ENCODE peak calls at places on chromosomes 7 and 10, in five cellular contexts. O is GM23338, K is prostate gland, S is H1, W is HL-60. N is an unnamed sample.

GRCh38 chr7:132588596-132588995 is 12.3 kb upstream of the PLXNA4 start:
- DNase-seq in K (no peak), W (no peak), S (no peak), O (no peak), N (no peak)

GRCh38 chr7:122430710-122431109 is 126.2 kb upstream of the FEZF1 start:
- DNase-seq in S (no peak), O (no peak), W (no peak), K (no peak), N (no peak)

GRCh38 chr7:1586126-1586826 is 16.4 kb upstream of the PSMG3 start:
- DNase-seq in S (no peak), O (no peak), K (no peak), W (no peak), N (no peak)

GRCh38 chr7:1580422-1581030 is 10.7 kb upstream of the PSMG3 start:
- DNase-seq in W (no peak), S (no peak), K (no peak), O (no peak), N (no peak)

GRCh38 chr7:107686816-107687387 is 26.3 kb downstream of the SLC26A4 start:
- DNase-seq in K (no peak), W (no peak), O (no peak), S (no peak), N (no peak)

GRCh38 chr7:158407581-158408331 is 179.9 kb downstream of the PTPRN2 start:
- DNase-seq in O (peak; percentile 66), W (no peak), K (no peak), S (no peak), N (no peak)

GRCh38 chr7:149544028-149544427 is 46.4 kb upstream of the ZNF746 start:
- DNase-seq in O (no peak), K (no peak), W (no peak), S (no peak), N (no peak)

GRCh38 chr7:30091431-30092386 is 43.1 kb upstream of the MTURN start:
- DNase-seq in W (no peak), O (no peak), S (no peak), K (no peak), N (no peak)

GRCh38 chr10:48606530-48607355 is 1.9 kb upstream of the ARHGAP22 start:
- DNase-seq in K (no peak), O (no peak), S (no peak), W (peak; percentile 83), N (no peak)

GRCh38 chr10:86958109-86958830 is at the start of gene SNCG:
- DNase-seq in K (no peak), S (no peak), O (no peak), W (no peak), N (peak; percentile 73)

GRCh38 chr7:151891182-151891581 is 14.3 kb upstream of the PRKAG2 start:
- DNase-seq in O (no peak), W (no peak), K (no peak), S (no peak), N (no peak)

GRCh38 chr10:128456271-128456670 is 330.0 kb upstream of the MKI67 start:
- DNase-seq in S (no peak), K (no peak), W (no peak), O (no peak), N (no peak)

GRCh38 chr10:13496931-13497330 is 31.9 kb downstream of the BEND7 start:
- DNase-seq in K (no peak), S (no peak), W (no peak), O (no peak), N (no peak)

GRCh38 chr7:90596745-90597526 is 815 bp downstream of the CDK14 start:
- DNase-seq in S (no peak), O (peak; percentile 39), K (no peak), W (no peak), N (no peak)

GRCh38 chr7:6675807-6676405 is 30.8 kb downstream of the ZNF12 start:
- DNase-seq in S (no peak), O (no peak), K (no peak), W (no peak), N (no peak)

GRCh38 chr10:52668024-52668423 is 104.6 kb downstream of the MBL2 start:
- DNase-seq in S (no peak), O (no peak), K (no peak), W (no peak), N (no peak)

GRCh38 chr10:34288634-34289033 is 526.5 kb downstream of the PARD3 start:
- DNase-seq in O (no peak), S (no peak), K (no peak), W (no peak), N (no peak)

GRCh38 chr7:71363223-71363622 is 231.3 kb downstream of the GALNT17 start:
- DNase-seq in W (no peak), K (no peak), O (no peak), S (no peak), N (no peak)

GRCh38 chr7:16647435-16647960 is 1.5 kb downstream of the BZW2 start:
- DNase-seq in K (no peak), W (no peak), S (no peak), O (no peak), N (no peak)

GRCh38 chr7:40162516-40162915 is 27.7 kb downstream of the SUGCT start:
- DNase-seq in K (no peak), W (no peak), O (no peak), S (no peak), N (no peak)

GRCh38 chr7:118104812-118105441 is 79.0 kb upstream of the LSM8 start:
- DNase-seq in S (no peak), W (no peak), O (peak; percentile 31), K (no peak), N (no peak)

GRCh38 chr7:6654842-6655610 is 17.9 kb downstream of the ZNF316 start:
- DNase-seq in W (no peak), K (no peak), S (no peak), O (no peak), N (peak; percentile 74)

GRCh38 chr7:67401492-67401891 is 404.9 kb downstream of the TYW1 start:
- DNase-seq in W (no peak), O (no peak), K (no peak), S (no peak), N (no peak)

GRCh38 chr7:157519246-157519645 is 182.4 kb downstream of the DNAJB6 start:
- DNase-seq in S (no peak), K (no peak), O (no peak), W (no peak), N (no peak)

GRCh38 chr10:110852897-110853296 is 18.8 kb upstream of the PDCD4 start:
- DNase-seq in K (no peak), S (no peak), O (no peak), W (no peak), N (no peak)

GRCh38 chr10:98420786-98421185 is 5.8 kb upstream of the PYROXD2 start:
- DNase-seq in S (no peak), W (no peak), O (no peak), K (no peak), N (no peak)

GRCh38 chr10:98855403-98856189 is 380.1 kb downstream of the HPSE2 start:
- DNase-seq in O (no peak), S (no peak), W (no peak), K (no peak), N (no peak)

GRCh38 chr10:35379226-35380137 is 43.2 kb downstream of the CCNY start:
- DNase-seq in S (no peak), W (no peak), K (no peak), O (peak; percentile 67), N (no peak)

GRCh38 chr7:96219382-96220130 is 102.3 kb downstream of the SLC25A13 start:
- DNase-seq in K (no peak), W (no peak), S (no peak), O (no peak), N (no peak)

GRCh38 chr7:121275204-121275603 is 53.6 kb upstream of the WNT16 start:
- DNase-seq in W (no peak), O (no peak), S (no peak), K (no peak), N (no peak)

GRCh38 chr10:98225000-98225399 is 43.0 kb downstream of the LOXL4 start:
- DNase-seq in S (no peak), K (no peak), W (no peak), O (no peak), N (no peak)

GRCh38 chr7:4738711-4739527 is 36.5 kb upstream of the AP5Z1 start:
- DNase-seq in W (peak; percentile 55), S (no peak), K (no peak), O (peak; percentile 59), N (no peak)

DNA sequence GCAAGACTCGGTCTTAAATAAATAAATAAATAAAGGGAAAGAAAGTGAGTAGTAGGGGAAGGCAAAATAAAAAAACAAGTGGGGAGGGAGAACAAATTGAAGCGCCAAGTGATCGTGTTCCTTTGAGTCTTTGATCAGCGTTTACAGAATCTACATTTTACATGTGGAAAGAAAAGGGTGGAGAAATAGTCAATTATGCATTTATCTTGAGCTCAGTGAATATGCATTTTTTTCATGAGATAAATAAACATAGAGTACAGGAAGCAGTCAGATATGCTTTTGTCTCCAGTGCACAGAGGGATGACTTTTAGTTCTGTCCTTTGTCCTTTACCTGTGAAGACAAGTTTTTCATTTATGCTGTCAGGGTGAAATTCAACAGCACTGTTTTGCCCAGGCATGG is 6.1 kb upstream of the GUSB start:
- DNase-seq in S (no peak), O (no peak), W (no peak), K (no peak), N (no peak)
- TF ChIP-seq POLR2AphosphoS5 in S (no peak), O (no peak), W (no peak), K (no peak), N (no peak)

GRCh38 chr7:92056276-92056675 is 78.0 kb downstream of the CYP51A1 start:
- DNase-seq in S (no peak), K (no peak), O (no peak), W (no peak), N (no peak)

GRCh38 chr7:92058899-92059298 is 75.4 kb downstream of the CYP51A1 start:
- DNase-seq in O (no peak), W (no peak), S (no peak), K (no peak), N (no peak)

GRCh38 chr7:92058040-92058439 is 76.2 kb downstream of the CYP51A1 start:
- DNase-seq in W (no peak), S (no peak), K (no peak), O (no peak), N (no peak)

GRCh38 chr7:92061154-92061553 is 73.1 kb downstream of the CYP51A1 start:
- DNase-seq in K (no peak), S (no peak), O (no peak), W (no peak), N (no peak)

GRCh38 chr7:92057375-92057774 is 76.9 kb downstream of the CYP51A1 start:
- DNase-seq in K (peak; percentile 61), S (no peak), W (no peak), O (peak; percentile 58), N (no peak)
- TF ChIP-seq POLR2AphosphoS5 in K (peak; percentile 66), S (no peak), W (no peak), O (no peak), N (no peak)

DNA sequence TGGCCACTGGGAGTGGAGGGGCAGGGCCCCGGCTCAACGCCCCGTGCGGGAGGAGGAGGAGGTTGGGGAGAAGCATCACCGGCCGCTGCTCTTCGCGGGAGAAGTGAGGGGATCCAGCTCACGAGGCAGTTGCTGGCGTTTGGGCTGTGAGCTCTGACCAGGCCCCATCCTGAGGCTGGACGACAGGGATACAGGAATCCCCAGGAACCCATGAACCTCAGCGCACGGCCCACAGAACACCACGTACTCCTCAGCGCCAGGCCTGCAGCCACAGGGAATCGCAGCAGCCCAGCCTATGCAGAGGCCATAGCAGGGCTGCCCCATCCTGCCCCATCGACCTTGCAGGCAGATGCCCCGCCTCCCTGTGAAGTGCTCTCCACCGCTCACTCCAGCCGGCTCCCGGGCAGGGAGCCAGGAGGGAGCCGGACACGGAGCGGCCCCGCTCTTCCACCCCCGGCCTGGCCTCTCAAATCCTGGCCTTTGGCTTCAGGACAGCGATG is 98.5 kb downstream of the FOXL3 start:
- DNase-seq in K (no peak), O (no peak), S (no peak), W (no peak), N (no peak)
- TF ChIP-seq POLR2AphosphoS5 in K (no peak), O (no peak), S (no peak), W (no peak), N (no peak)

GRCh38 chr10:4283841-4284610 is 499.0 kb upstream of the KLF6 start:
- DNase-seq in S (no peak), O (no peak), W (no peak), K (no peak), N (peak; percentile 77)
- TF ChIP-seq POLR2AphosphoS5 in S (no peak), O (no peak), W (no peak), K (peak; percentile 61), N (peak; percentile 70)

N was measured in suprapubic skin.